ENCODE peak calls at places on chromosomes 4 and X, in six cellular contexts. A, I, F, R, H and S are unnamed samples.

GRCh38 chr4:107718351-107718965 is 1.6 kb downstream of the PAPSS1 start:
- DNase-seq in A (no peak), I (no peak), F (no peak), R (no peak), H (no peak), S (no peak)

GRCh38 chr4:40214038-40214437 is 17.2 kb downstream of the RHOH start:
- DNase-seq in A (no peak), I (peak; percentile 74), F (no peak), R (peak; percentile 81), H (no peak), S (no peak)

GRCh38 chr4:52573551-52573950 is 85.5 kb downstream of the USP46 start:
- DNase-seq in A (no peak), I (no peak), F (no peak), R (no peak), H (no peak), S (no peak)

GRCh38 chrX:137568741-137569469 is 3.0 kb downstream of the ZIC3 start:
- DNase-seq in A (no peak), I (no peak), F (no peak), R (no peak), H (peak; percentile 55), S (no peak)

GRCh38 chrX:30620980-30621716 is 32.1 kb upstream of the GK start:
- DNase-seq in A (peak; percentile 32), I (no peak), F (no peak), R (no peak), H (no peak), S (no peak)

GRCh38 chr4:165461176-165461835 is 82.5 kb downstream of the CPE start:
- DNase-seq in A (peak; percentile 17), I (no peak), F (no peak), R (no peak), H (no peak), S (no peak)

GRCh38 chr4:8277356-8278008 is 7.9 kb downstream of the HTRA3 start:
- DNase-seq in A (no peak), I (no peak), F (no peak), R (no peak), H (no peak), S (no peak)

GRCh38 chr4:56048621-56049427 is 100.1 kb downstream of the CEP135 start:
- DNase-seq in A (peak; percentile 91), I (peak; percentile 11), F (no peak), R (peak; percentile 13), H (peak; percentile 91), S (no peak)

GRCh38 chr4:163556169-163556568 is 61.7 kb downstream of the TMA16 start:
- DNase-seq in A (no peak), I (no peak), F (no peak), R (peak; percentile 23), H (no peak), S (no peak)

GRCh38 chr4:13963601-13964000 is 336.1 kb upstream of the BOD1L1 start:
- DNase-seq in A (no peak), I (no peak), F (no peak), R (no peak), H (no peak), S (no peak)

GRCh38 chr4:106344324-106344970 is 24.1 kb downstream of the GIMD1 start:
- DNase-seq in A (no peak), I (no peak), F (no peak), R (no peak), H (no peak), S (no peak)

GRCh38 chr4:130074096-130074495 is 978.1 kb downstream of the C4orf33 start:
- DNase-seq in A (no peak), I (no peak), F (no peak), R (no peak), H (no peak), S (no peak)

GRCh38 chr4:6471303-6472007 is 959 bp downstream of the PPP2R2C start:
- DNase-seq in A (no peak), I (no peak), F (no peak), R (no peak), H (peak; percentile 34), S (no peak)

GRCh38 chr4:128384091-128384520 is 96.5 kb upstream of the PGRMC2 start:
- DNase-seq in A (no peak), I (no peak), F (no peak), R (no peak), H (no peak), S (no peak)

GRCh38 chrX:402857-403256 is 16.1 kb upstream of the PPP2R3B start:
- DNase-seq in A (no peak), I (no peak), F (no peak), R (no peak), H (no peak), S (no peak)

GRCh38 chrX:410296-410695 is 23.6 kb upstream of the PPP2R3B start:
- DNase-seq in A (no peak), I (no peak), F (no peak), R (no peak), H (no peak), S (no peak)

GRCh38 chrX:400258-400657 is 13.6 kb upstream of the PPP2R3B start:
- DNase-seq in A (no peak), I (no peak), F (no peak), R (no peak), H (no peak), S (no peak)

GRCh38 chrX:405149-405548 is 18.4 kb upstream of the PPP2R3B start:
- DNase-seq in A (no peak), I (no peak), F (no peak), R (no peak), H (no peak), S (no peak)

GRCh38 chrX:404656-405055 is 17.9 kb upstream of the PPP2R3B start:
- DNase-seq in A (no peak), I (no peak), F (no peak), R (no peak), H (no peak), S (no peak)
- H3K9me3 ChIP-seq in A (no peaks in the 10 kb centered on the region), I (no peaks in the 10 kb centered on the region), F (no peaks in the 10 kb centered on the region), R (no peaks in the 10 kb centered on the region), H (no peaks in the 10 kb centered on the region), S (no peaks in the 10 kb centered on the region)

GRCh38 chr4:3245676-3246075 is 3.3 kb upstream of the MSANTD1 start:
- DNase-seq in A (no peak), I (no peak), F (no peak), R (no peak), H (no peak), S (no peak)

GRCh38 chr4:3243066-3243775 is 5.7 kb upstream of the MSANTD1 start:
- DNase-seq in A (no peak), I (peak; percentile 15), F (no peak), R (peak; percentile 15), H (no peak), S (no peak)

GRCh38 chr4:3246458-3247398 is 2.2 kb upstream of the MSANTD1 start:
- DNase-seq in A (no peak), I (no peak), F (no peak), R (no peak), H (no peak), S (no peak)

GRCh38 chr4:3244002-3244401 is 5.0 kb upstream of the MSANTD1 start:
- DNase-seq in A (no peak), I (no peak), F (no peak), R (no peak), H (no peak), S (no peak)

GRCh38 chr4:3244747-3245146 is 4.2 kb upstream of the MSANTD1 start:
- DNase-seq in A (no peak), I (no peak), F (no peak), R (no peak), H (no peak), S (no peak)
- H3K4me1 ChIP-seq in A (peaks cover 10% of the 10 kb centered on the region), I (peaks cover 11% of the 10 kb centered on the region), F (no peaks in the 10 kb centered on the region), R (peaks cover 4% of the 10 kb centered on the region), H (no peaks in the 10 kb centered on the region), S (peaks cover 6% of the 10 kb centered on the region)

GRCh38 chrX:1025413-1025812 is 187.0 kb downstream of the CRLF2 start:
- DNase-seq in A (no peak), I (no peak), F (no peak), R (no peak), H (no peak), S (no peak)

GRCh38 chrX:1027680-1028079 is 184.8 kb downstream of the CRLF2 start:
- DNase-seq in A (no peak), I (no peak), F (no peak), R (no peak), H (no peak), S (no peak)

GRCh38 chrX:1029494-1029893 is 183.0 kb downstream of the CRLF2 start:
- DNase-seq in A (no peak), I (no peak), F (no peak), R (no peak), H (no peak), S (no peak)

GRCh38 chrX:1026263-1027015 is 186.0 kb downstream of the CRLF2 start:
- DNase-seq in A (no peak), I (peak; percentile 28), F (no peak), R (peak; percentile 40), H (no peak), S (no peak)

DNA sequence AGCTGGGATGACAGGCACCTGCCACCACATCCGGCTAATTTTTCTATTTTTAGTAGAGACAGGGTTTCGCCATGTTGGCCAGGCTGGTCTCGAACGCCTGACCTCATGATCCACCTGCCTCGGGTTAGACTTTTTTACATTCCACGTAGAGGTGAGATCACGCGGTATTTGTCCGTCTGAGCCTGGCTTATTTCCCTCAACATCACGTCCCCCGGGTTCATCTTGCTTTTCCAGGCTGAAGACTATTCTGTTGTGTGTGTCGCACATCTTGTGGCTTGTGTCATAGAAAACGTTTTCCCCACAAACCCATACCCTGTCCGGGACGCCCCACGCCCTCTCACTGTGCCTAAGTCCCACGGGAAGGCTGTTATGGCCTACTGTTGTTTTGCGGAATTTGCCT is 185.3 kb downstream of the CRLF2 start:
- DNase-seq in A (no peak), I (no peak), F (no peak), R (no peak), H (no peak), S (no peak)
- H3K9me3 ChIP-seq in A (no peaks in the 10 kb centered on the region), I (no peaks in the 10 kb centered on the region), F (no peaks in the 10 kb centered on the region), R (no peaks in the 10 kb centered on the region), H (no peaks in the 10 kb centered on the region), S (no peaks in the 10 kb centered on the region)

GRCh38 chrX:8907678-8908077 is 106.5 kb upstream of the FAM9A start:
- DNase-seq in A (no peak), I (no peak), F (no peak), R (no peak), H (no peak), S (no peak)
- H3K4me1 ChIP-seq in A (no peaks in the 10 kb centered on the region), I (no peaks in the 10 kb centered on the region), F (no peaks in the 10 kb centered on the region), R (no peaks in the 10 kb centered on the region), H (no peaks in the 10 kb centered on the region), S (no peaks in the 10 kb centered on the region)

GRCh38 chr4:19925516-19925915 is 326.2 kb upstream of the SLIT2 start:
- DNase-seq in A (no peak), I (no peak), F (no peak), R (no peak), H (no peak), S (no peak)
- H3K9me3 ChIP-seq in A (no peaks in the 10 kb centered on the region), I (no peaks in the 10 kb centered on the region), F (no peaks in the 10 kb centered on the region), R (no peaks in the 10 kb centered on the region), H (no peaks in the 10 kb centered on the region), S (no peaks in the 10 kb centered on the region)